ENCODE peak calls at places on chromosomes 2 and 18, in five cellular contexts. K is AG04450; E is heart left ventricle; A is CD8-positive, alpha-beta memory T cell; N is IMR-90. F is an unnamed sample.

GRCh38 chr2:188345020-188345419 is 53.3 kb downstream of the GULP1 start:
- DNase-seq in N (peak; percentile 14), A (no peak), E (no peak), K (no peak), F (no peak)

GRCh38 chr18:8744656-8745055 is 39.3 kb downstream of the MTCL1 start:
- DNase-seq in A (peak; percentile 68), E (no peak), N (peak; percentile 42), K (no peak), F (no peak)

GRCh38 chr18:80204142-80204541 is 43.2 kb downstream of the PARD6G start:
- DNase-seq in E (no peak), K (no peak), A (no peak), N (no peak), F (no peak)

GRCh38 chr2:36780231-36780808 is 83.8 kb downstream of the VIT start:
- DNase-seq in K (peak; percentile 38), A (no peak), N (peak; percentile 66), E (no peak), F (peak; percentile 29)

GRCh38 chr2:191857406-191857805 is 10.5 kb upstream of the CAVIN2 start:
- DNase-seq in N (peak; percentile 90), A (no peak), K (peak; percentile 59), E (no peak), F (no peak)

GRCh38 chr2:232666051-232666805 is 30.9 kb upstream of the GIGYF2 start:
- DNase-seq in A (no peak), N (no peak), K (no peak), E (no peak), F (no peak)

GRCh38 chr2:203003716-203004115 is 11.0 kb upstream of the NBEAL1 start:
- DNase-seq in N (no peak), E (no peak), K (no peak), A (no peak), F (no peak)

GRCh38 chr2:165432234-165432966 is 37.1 kb upstream of the CSRNP3 start:
- DNase-seq in A (no peak), N (no peak), K (no peak), E (no peak), F (no peak)

GRCh38 chr2:129905664-129906081 is 73.8 kb upstream of the RAB6C start:
- DNase-seq in E (no peak), A (no peak), N (no peak), K (no peak), F (no peak)

GRCh38 chr2:39424951-39425350 is 12.1 kb downstream of the MAP4K3 start:
- DNase-seq in A (no peak), N (peak; percentile 16), E (no peak), K (no peak), F (no peak)

GRCh38 chr18:32677578-32677977 is 95.2 kb downstream of the KLHL14 start:
- DNase-seq in K (no peak), E (no peak), A (no peak), N (no peak), F (no peak)

GRCh38 chr2:186059096-186059495 is 320.5 kb downstream of the FSIP2 start:
- DNase-seq in K (no peak), E (no peak), N (peak; percentile 27), A (no peak), F (no peak)

GRCh38 chr2:200373973-200374416 is 67.5 kb downstream of the SPATS2L start:
- DNase-seq in K (no peak), A (peak; percentile 57), N (no peak), E (no peak), F (no peak)

GRCh38 chr18:14097761-14098160 is 34.5 kb downstream of the ZNF519 start:
- DNase-seq in A (no peak), K (no peak), N (no peak), E (no peak), F (no peak)

DNA sequence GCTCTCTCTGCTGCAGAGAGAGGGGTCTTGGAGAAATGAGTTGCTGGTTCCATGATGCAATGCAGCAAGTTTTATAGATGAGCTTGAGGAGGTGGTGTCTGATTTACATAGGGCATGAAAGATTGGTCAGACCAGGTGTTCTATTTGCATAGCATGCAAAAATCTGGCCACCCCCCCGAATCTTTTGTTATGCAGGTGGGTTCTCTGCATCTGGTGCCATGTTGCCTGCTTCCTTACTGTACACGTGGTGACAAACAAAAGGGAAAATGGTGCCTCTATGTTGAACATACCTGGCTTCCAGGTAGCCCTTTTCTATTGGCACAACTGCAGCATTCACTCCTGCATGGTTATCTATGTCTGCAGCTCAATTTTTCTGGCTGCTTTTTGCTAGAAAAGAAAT is 169.4 kb downstream of the GALNT1 start:
- DNase-seq in N (no peak), E (no peak), K (no peak), A (no peak), F (no peak)
- H3K27me3 ChIP-seq in N (peaks cover 50% of the 10 kb centered on the region), E (no peaks in the 10 kb centered on the region), K (peaks cover 6% of the 10 kb centered on the region), A (no peaks in the 10 kb centered on the region), F (no peaks in the 10 kb centered on the region)

GRCh38 chr2:85756822-85757435 is 3.1 kb downstream of the ATOH8 start:
- DNase-seq in K (no peak), E (no peak), A (no peak), N (no peak), F (no peak)

GRCh38 chr2:85756195-85756594 is 2.4 kb downstream of the ATOH8 start:
- DNase-seq in K (no peak), A (no peak), E (no peak), N (no peak), F (no peak)

GRCh38 chr2:85758361-85759256 is 4.8 kb downstream of the ATOH8 start:
- DNase-seq in A (no peak), K (no peak), E (no peak), N (no peak), F (no peak)

GRCh38 chr2:85759257-85759613 is 5.4 kb downstream of the ATOH8 start:
- DNase-seq in N (no peak), A (no peak), E (no peak), K (no peak), F (no peak)

GRCh38 chr2:85757860-85758259 is 4.1 kb downstream of the ATOH8 start:
- DNase-seq in N (no peak), K (no peak), E (no peak), A (no peak), F (no peak)
- H3K27me3 ChIP-seq in N (no peaks in the 10 kb centered on the region), K (no peaks in the 10 kb centered on the region), E (no peaks in the 10 kb centered on the region), A (peaks cover 39% of the 10 kb centered on the region), F (peaks cover 13% of the 10 kb centered on the region)

GRCh38 chr2:5697554-5697953 is 5.4 kb downstream of the SOX11 start:
- DNase-seq in A (no peak), E (no peak), K (no peak), N (no peak), F (no peak)
- H3K27me3 ChIP-seq in A (peaks cover 4% of the 10 kb centered on the region), E (peaks cover 31% of the 10 kb centered on the region), K (no peaks in the 10 kb centered on the region), N (no peaks in the 10 kb centered on the region), F (peaks cover 18% of the 10 kb centered on the region)

GRCh38 chr2:105961599-105962146 is 217.0 kb downstream of the NCK2 start:
- DNase-seq in K (no peak), N (no peak), E (no peak), A (no peak), F (no peak)
- H3K27me3 ChIP-seq in K (no peaks in the 10 kb centered on the region), N (peaks cover 19% of the 10 kb centered on the region), E (no peaks in the 10 kb centered on the region), A (no peaks in the 10 kb centered on the region), F (no peaks in the 10 kb centered on the region)

GRCh38 chr18:63315879-63316278 is 3.7 kb downstream of the BCL2 start:
- DNase-seq in N (no peak), K (no peak), A (no peak), E (no peak), F (no peak)

GRCh38 chr18:63313409-63313917 is 6.1 kb downstream of the BCL2 start:
- DNase-seq in N (no peak), E (no peak), A (no peak), K (no peak), F (no peak)

GRCh38 chr18:63312731-63313408 is 6.7 kb downstream of the BCL2 start:
- DNase-seq in K (no peak), N (no peak), E (no peak), A (no peak), F (no peak)

GRCh38 chr18:63314991-63315662 is 4.4 kb downstream of the BCL2 start:
- DNase-seq in N (no peak), A (no peak), E (no peak), K (no peak), F (no peak)

GRCh38 chr18:63314062-63314790 is 5.3 kb downstream of the BCL2 start:
- DNase-seq in E (no peak), A (no peak), N (no peak), K (no peak), F (no peak)
- H3K27me3 ChIP-seq in E (no peaks in the 10 kb centered on the region), A (no peaks in the 10 kb centered on the region), N (peaks cover 19% of the 10 kb centered on the region), K (peaks cover 18% of the 10 kb centered on the region), F (no peaks in the 10 kb centered on the region)

DNA sequence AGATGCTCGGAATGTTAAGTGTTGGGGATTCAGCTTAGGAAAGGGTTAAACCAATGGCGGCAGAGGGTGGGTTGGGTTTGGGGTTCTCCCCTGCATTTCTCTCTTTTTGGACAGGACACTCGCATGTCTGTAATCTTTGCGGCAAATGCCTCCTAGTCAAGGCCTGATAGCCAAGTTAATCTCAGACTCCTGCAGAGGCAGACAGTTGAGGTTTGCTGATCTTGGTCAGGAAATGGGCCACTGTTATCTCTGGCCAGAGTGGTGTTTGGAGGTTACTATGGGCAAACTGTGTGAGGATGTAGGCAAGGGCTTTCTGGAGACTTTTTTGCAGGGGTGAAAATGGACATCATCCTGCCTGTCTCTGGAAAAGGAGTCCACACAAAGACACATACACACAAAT is 188.8 kb downstream of the SETBP1 start:
- DNase-seq in A (no peak), K (no peak), E (no peak), N (no peak), F (no peak)
- H3K27me3 ChIP-seq in A (no peaks in the 10 kb centered on the region), K (no peaks in the 10 kb centered on the region), E (no peaks in the 10 kb centered on the region), N (peaks cover 3% of the 10 kb centered on the region), F (peaks cover 9% of the 10 kb centered on the region)

GRCh38 chr2:118084483-118085089 is 3.7 kb upstream of the INSIG2 start:
- DNase-seq in A (no peak), N (no peak), E (no peak), K (no peak), F (no peak)

GRCh38 chr2:118077636-118078247 is 10.5 kb upstream of the INSIG2 start:
- DNase-seq in N (peak; percentile 7), A (no peak), K (no peak), E (no peak), F (no peak)

GRCh38 chr2:118078734-118079133 is 9.5 kb upstream of the INSIG2 start:
- DNase-seq in K (no peak), A (no peak), N (no peak), E (no peak), F (no peak)
- H3K27me3 ChIP-seq in K (peaks cover 16% of the 10 kb centered on the region), A (no peaks in the 10 kb centered on the region), N (peaks cover 33% of the 10 kb centered on the region), E (no peaks in the 10 kb centered on the region), F (peaks cover 22% of the 10 kb centered on the region)

GRCh38 chr2:25165992-25166618 is 2.3 kb downstream of the POMC start:
- DNase-seq in K (no peak), A (peak; percentile 63), N (no peak), E (peak; percentile 34), F (no peak)
- H3K27me3 ChIP-seq in K (peaks cover 74% of the 10 kb centered on the region), A (peaks cover 15% of the 10 kb centered on the region), N (peaks cover 77% of the 10 kb centered on the region), E (peaks cover 29% of the 10 kb centered on the region), F (peaks cover 43% of the 10 kb centered on the region)